ENCODE peak calls at places on chromosomes 11 and 22, in ten cellular contexts. Y, N, D, U, X, P, J, T, K and E are unnamed samples.

GRCh38 chr22:29810156-29810555 is 27.9 kb downstream of the ASCC2 start:
- DNase-seq in Y (no peak), N (no peak), D (no peak), U (no peak), X (no peak), P (no peak), J (no peak), T (no peak), K (no peak), E (no peak)

GRCh38 chr11:45289369-45289768 is 3.2 kb upstream of the SYT13 start:
- DNase-seq in Y (peak; percentile 11), N (no peak), D (peak; percentile 55), U (no peak), X (peak; percentile 75), P (no peak), J (no peak), T (no peak), K (no peak), E (no peak)

GRCh38 chr11:62392944-62393628 is 25.7 kb upstream of the SCGB1A1 start:
- DNase-seq in Y (no peak), N (no peak), D (no peak), U (peak; percentile 43), X (no peak), P (no peak), J (peak; percentile 57), T (no peak), K (no peak), E (no peak)

GRCh38 chr11:67354314-67355022 is 1.1 kb upstream of the POLD4 start:
- DNase-seq in Y (peak; percentile 76), N (peak; percentile 85), D (peak; percentile 91), U (peak; percentile 92), X (peak; percentile 91), P (peak; percentile 90), J (peak; percentile 88), T (no peak), K (no peak), E (peak; percentile 68)

GRCh38 chr22:22449819-22450218 is 58.7 kb downstream of the ZNF280B start:
- DNase-seq in Y (no peak), N (no peak), D (no peak), U (no peak), X (no peak), P (no peak), J (no peak), T (no peak), K (no peak), E (no peak)

GRCh38 chr11:2301631-2302272 is at the start of the genes C11orf21 and TSPAN32:
- DNase-seq in Y (no peak), N (no peak), D (no peak), U (no peak), X (no peak), P (peak; percentile 57), J (no peak), T (no peak), K (no peak), E (peak; percentile 54)

GRCh38 chr11:130609121-130610035 is 160.9 kb downstream of the ADAMTS15 start:
- DNase-seq in Y (no peak), N (no peak), D (peak; percentile 82), U (no peak), X (peak; percentile 77), P (peak; percentile 64), J (no peak), T (no peak), K (no peak), E (peak; percentile 56)

GRCh38 chr11:75200051-75200450 is 40.5 kb upstream of the TPBGL start:
- DNase-seq in Y (no peak), N (no peak), D (no peak), U (no peak), X (no peak), P (no peak), J (no peak), T (no peak), K (no peak), E (no peak)

GRCh38 chr11:115504279-115505158 is at the start of gene CADM1:
- DNase-seq in Y (peak; percentile 87), N (peak; percentile 50), D (peak; percentile 99), U (no peak), X (peak; percentile 76), P (peak; percentile 93), J (no peak), T (peak; percentile 99), K (peak; percentile 80), E (peak; percentile 95)

GRCh38 chr11:7651140-7651551 is 22.2 kb downstream of the CYB5R2 start:
- DNase-seq in Y (no peak), N (no peak), D (no peak), U (no peak), X (peak; percentile 36), P (no peak), J (no peak), T (no peak), K (no peak), E (no peak)

GRCh38 chr22:44488354-44488753 is 9.7 kb downstream of the RTL6 start:
- DNase-seq in Y (no peak), N (no peak), D (no peak), U (no peak), X (no peak), P (no peak), J (no peak), T (no peak), K (no peak), E (no peak)

GRCh38 chr11:77407613-77408012 is 66.3 kb downstream of the PAK1 start:
- DNase-seq in Y (peak; percentile 41), N (no peak), D (peak; percentile 76), U (peak; percentile 51), X (peak; percentile 86), P (peak; percentile 80), J (no peak), T (peak; percentile 65), K (no peak), E (peak; percentile 36)

GRCh38 chr22:42176271-42176670 is 45.7 kb upstream of the CYP2D6 start:
- DNase-seq in Y (no peak), N (no peak), D (no peak), U (no peak), X (no peak), P (no peak), J (no peak), T (no peak), K (no peak), E (no peak)

GRCh38 chr11:73326929-73327811 is 19.1 kb downstream of the ARHGEF17 start:
- DNase-seq in Y (no peak), N (no peak), D (no peak), U (no peak), X (peak; percentile 78), P (no peak), J (peak; percentile 49), T (no peak), K (no peak), E (no peak)

GRCh38 chr11:117823941-117824420 is 563 bp downstream of the FXYD2 start:
- DNase-seq in Y (no peak), N (no peak), D (no peak), U (no peak), X (no peak), P (peak; percentile 29), J (no peak), T (no peak), K (no peak), E (peak; percentile 60)

GRCh38 chr11:110176366-110177056 is 83.3 kb downstream of the ZC3H12C start:
- DNase-seq in Y (no peak), N (no peak), D (peak; percentile 40), U (no peak), X (peak; percentile 61), P (no peak), J (no peak), T (no peak), K (no peak), E (no peak)

GRCh38 chr11:65572356-65573043 is at the start of gene FAM89B:
- DNase-seq in Y (peak; percentile 44), N (no peak), D (peak; percentile 86), U (no peak), X (peak; percentile 84), P (peak; percentile 95), J (peak; percentile 95), T (peak; percentile 64), K (peak; percentile 60), E (peak; percentile 94)

GRCh38 chr22:23239429-23239828 is 59.1 kb downstream of the BCR start:
- DNase-seq in Y (no peak), N (no peak), D (no peak), U (no peak), X (no peak), P (no peak), J (no peak), T (no peak), K (no peak), E (no peak)

GRCh38 chr11:15723966-15724365 is 609.2 kb downstream of the INSC start:
- DNase-seq in Y (no peak), N (no peak), D (no peak), U (no peak), X (no peak), P (no peak), J (no peak), T (no peak), K (no peak), E (no peak)

GRCh38 chr11:79458712-79459111 is 17.9 kb upstream of the TENM4 start:
- DNase-seq in Y (no peak), N (no peak), D (no peak), U (no peak), X (no peak), P (no peak), J (no peak), T (no peak), K (no peak), E (no peak)

GRCh38 chr11:14300661-14301304 is 58.2 kb downstream of the RRAS2 start:
- DNase-seq in Y (no peak), N (no peak), D (peak; percentile 75), U (peak; percentile 42), X (peak; percentile 80), P (peak; percentile 48), J (peak; percentile 68), T (peak; percentile 6), K (peak; percentile 31), E (peak; percentile 49)

GRCh38 chr11:77082838-77083552 is 16.2 kb downstream of the CAPN5 start:
- DNase-seq in Y (no peak), N (no peak), D (peak; percentile 69), U (no peak), X (peak; percentile 73), P (peak; percentile 69), J (no peak), T (no peak), K (no peak), E (no peak)

GRCh38 chr11:304915-305833 is 2.4 kb upstream of the IFITM2 start:
- DNase-seq in Y (peak; percentile 72), N (no peak), D (peak; percentile 84), U (no peak), X (peak; percentile 77), P (peak; percentile 75), J (peak; percentile 71), T (no peak), K (no peak), E (no peak)

GRCh38 chr11:10728779-10729472 is 22.1 kb upstream of the CTR9 start:
- DNase-seq in Y (no peak), N (no peak), D (peak; percentile 27), U (no peak), X (peak; percentile 44), P (no peak), J (no peak), T (no peak), K (no peak), E (no peak)

GRCh38 chr11:75476716-75477613 is 44.0 kb upstream of the KLHL35 start:
- DNase-seq in Y (no peak), N (no peak), D (no peak), U (no peak), X (peak; percentile 12), P (no peak), J (no peak), T (peak; percentile 74), K (no peak), E (no peak)

GRCh38 chr11:111663820-111664219 is 61.6 kb downstream of the SIK2 start:
- DNase-seq in Y (no peak), N (no peak), D (peak; percentile 16), U (no peak), X (peak; percentile 42), P (peak; percentile 19), J (no peak), T (no peak), K (no peak), E (peak; percentile 58)

GRCh38 chr11:62338218-62338617 is 970 bp downstream of the ASRGL1 start:
- DNase-seq in Y (no peak), N (no peak), D (no peak), U (no peak), X (no peak), P (no peak), J (no peak), T (no peak), K (no peak), E (no peak)

GRCh38 chr11:123231263-123231662 is 36.2 kb upstream of the CLMP start:
- DNase-seq in Y (no peak), N (no peak), D (peak; percentile 78), U (no peak), X (peak; percentile 71), P (no peak), J (no peak), T (no peak), K (no peak), E (no peak)